ENCODE peak calls at places on chromosome 18, in ten cellular contexts. One of them, this sample, is unnamed.
A peak's percentile ranks its signal among the peaks of the same experiment; 100 is the strongest.

GRCh38 chr18:76791642-76792041 is 30.7 kb upstream of the ZNF236 start:
- DNase-seq in fibroblast of the conjunctiva: no peak
- DNase-seq in RCC 7860: no peak
- DNase-seq in activated gamma-delta T cell treated with anti-CD3 and anti-CD28 coated beads, Interleukin-2, amount 50 U/mL, for 16 hours: no peak
- DNase-seq in HTR-8/SVneo: no peak
- DNase-seq in GM12892: no peak
- DNase-seq in BJ: no peak
- DNase-seq in T follicular helper cell: no peak
- DNase-seq in AG08396: no peak
- DNase-seq in stimulated activated CD4-positive, alpha-beta T cell treated with anti-CD3 and anti-CD28 coated beads, Interleukin-4, amount 100 ng/mL, for 4 hours: no peak
- DNase-seq in this sample: no peak

GRCh38 chr18:10563886-10564285 is 38.1 kb downstream of the NAPG start:
- DNase-seq in activated gamma-delta T cell treated with anti-CD3 and anti-CD28 coated beads, Interleukin-2, amount 50 U/mL, for 16 hours: no peak
- DNase-seq in stimulated activated CD4-positive, alpha-beta T cell treated with anti-CD3 and anti-CD28 coated beads, Interleukin-4, amount 100 ng/mL, for 4 hours: no peak
- DNase-seq in RCC 7860: no peak
- DNase-seq in GM12892: no peak
- DNase-seq in AG08396: no peak
- DNase-seq in fibroblast of the conjunctiva: no peak
- DNase-seq in T follicular helper cell: no peak
- DNase-seq in BJ: no peak
- DNase-seq in HTR-8/SVneo: no peak
- DNase-seq in this sample: peak; percentile 91

GRCh38 chr18:27605107-27605834 is 420.2 kb upstream of the CHST9 start:
- DNase-seq in GM12892: peak; percentile 1
- DNase-seq in RCC 7860: peak; percentile 42
- DNase-seq in BJ: peak; percentile 4
- DNase-seq in AG08396: peak; percentile 56
- DNase-seq in activated gamma-delta T cell treated with anti-CD3 and anti-CD28 coated beads, Interleukin-2, amount 50 U/mL, for 16 hours: no peak
- DNase-seq in stimulated activated CD4-positive, alpha-beta T cell treated with anti-CD3 and anti-CD28 coated beads, Interleukin-4, amount 100 ng/mL, for 4 hours: no peak
- DNase-seq in HTR-8/SVneo: peak; percentile 34
- DNase-seq in fibroblast of the conjunctiva: peak; percentile 56
- DNase-seq in T follicular helper cell: no peak
- DNase-seq in this sample: peak; percentile 92

GRCh38 chr18:62403125-62403524 is 78.0 kb downstream of the TNFRSF11A start:
- DNase-seq in AG08396: no peak
- DNase-seq in stimulated activated CD4-positive, alpha-beta T cell treated with anti-CD3 and anti-CD28 coated beads, Interleukin-4, amount 100 ng/mL, for 4 hours: no peak
- DNase-seq in T follicular helper cell: no peak
- DNase-seq in activated gamma-delta T cell treated with anti-CD3 and anti-CD28 coated beads, Interleukin-2, amount 50 U/mL, for 16 hours: no peak
- DNase-seq in RCC 7860: no peak
- DNase-seq in fibroblast of the conjunctiva: no peak
- DNase-seq in GM12892: no peak
- DNase-seq in BJ: no peak
- DNase-seq in HTR-8/SVneo: no peak
- DNase-seq in this sample: no peak

GRCh38 chr18:9628984-9629383 is 14.6 kb upstream of the PPP4R1 start:
- DNase-seq in AG08396: no peak
- DNase-seq in fibroblast of the conjunctiva: no peak
- DNase-seq in RCC 7860: no peak
- DNase-seq in stimulated activated CD4-positive, alpha-beta T cell treated with anti-CD3 and anti-CD28 coated beads, Interleukin-4, amount 100 ng/mL, for 4 hours: no peak
- DNase-seq in activated gamma-delta T cell treated with anti-CD3 and anti-CD28 coated beads, Interleukin-2, amount 50 U/mL, for 16 hours: no peak
- DNase-seq in T follicular helper cell: no peak
- DNase-seq in GM12892: no peak
- DNase-seq in BJ: no peak
- DNase-seq in HTR-8/SVneo: no peak
- DNase-seq in this sample: no peak

GRCh38 chr18:5107990-5108389 is 89.1 kb downstream of the AKAIN1 start:
- DNase-seq in activated gamma-delta T cell treated with anti-CD3 and anti-CD28 coated beads, Interleukin-2, amount 50 U/mL, for 16 hours: no peak
- DNase-seq in stimulated activated CD4-positive, alpha-beta T cell treated with anti-CD3 and anti-CD28 coated beads, Interleukin-4, amount 100 ng/mL, for 4 hours: no peak
- DNase-seq in BJ: no peak
- DNase-seq in T follicular helper cell: no peak
- DNase-seq in HTR-8/SVneo: no peak
- DNase-seq in GM12892: no peak
- DNase-seq in RCC 7860: no peak
- DNase-seq in fibroblast of the conjunctiva: no peak
- DNase-seq in AG08396: no peak
- DNase-seq in this sample: peak; percentile 41

GRCh38 chr18:77147418-77147852 is 14.9 kb upstream of the MBP start:
- DNase-seq in RCC 7860: no peak
- DNase-seq in HTR-8/SVneo: no peak
- DNase-seq in fibroblast of the conjunctiva: no peak
- DNase-seq in activated gamma-delta T cell treated with anti-CD3 and anti-CD28 coated beads, Interleukin-2, amount 50 U/mL, for 16 hours: peak; percentile 24
- DNase-seq in BJ: no peak
- DNase-seq in AG08396: no peak
- DNase-seq in GM12892: no peak
- DNase-seq in T follicular helper cell: no peak
- DNase-seq in stimulated activated CD4-positive, alpha-beta T cell treated with anti-CD3 and anti-CD28 coated beads, Interleukin-4, amount 100 ng/mL, for 4 hours: peak; percentile 45
- DNase-seq in this sample: no peak

GRCh38 chr18:64134044-64134757 is 14.7 kb downstream of the LINC00305 start:
- DNase-seq in T follicular helper cell: no peak
- DNase-seq in activated gamma-delta T cell treated with anti-CD3 and anti-CD28 coated beads, Interleukin-2, amount 50 U/mL, for 16 hours: no peak
- DNase-seq in HTR-8/SVneo: peak; percentile 2
- DNase-seq in AG08396: no peak
- DNase-seq in BJ: no peak
- DNase-seq in RCC 7860: no peak
- DNase-seq in GM12892: no peak
- DNase-seq in fibroblast of the conjunctiva: no peak
- DNase-seq in stimulated activated CD4-positive, alpha-beta T cell treated with anti-CD3 and anti-CD28 coated beads, Interleukin-4, amount 100 ng/mL, for 4 hours: no peak
- DNase-seq in this sample: peak; percentile 84

GRCh38 chr18:65235966-65236634 is 514.7 kb upstream of the CDH7 start:
- DNase-seq in activated gamma-delta T cell treated with anti-CD3 and anti-CD28 coated beads, Interleukin-2, amount 50 U/mL, for 16 hours: no peak
- DNase-seq in stimulated activated CD4-positive, alpha-beta T cell treated with anti-CD3 and anti-CD28 coated beads, Interleukin-4, amount 100 ng/mL, for 4 hours: no peak
- DNase-seq in fibroblast of the conjunctiva: no peak
- DNase-seq in HTR-8/SVneo: no peak
- DNase-seq in RCC 7860: no peak
- DNase-seq in BJ: no peak
- DNase-seq in GM12892: no peak
- DNase-seq in T follicular helper cell: no peak
- DNase-seq in AG08396: no peak
- DNase-seq in this sample: peak; percentile 28

GRCh38 chr18:10841203-10841602 is 308.2 kb downstream of the PIEZO2 start:
- DNase-seq in RCC 7860: no peak
- DNase-seq in GM12892: no peak
- DNase-seq in HTR-8/SVneo: no peak
- DNase-seq in BJ: no peak
- DNase-seq in T follicular helper cell: no peak
- DNase-seq in fibroblast of the conjunctiva: peak; percentile 8
- DNase-seq in AG08396: no peak
- DNase-seq in activated gamma-delta T cell treated with anti-CD3 and anti-CD28 coated beads, Interleukin-2, amount 50 U/mL, for 16 hours: no peak
- DNase-seq in stimulated activated CD4-positive, alpha-beta T cell treated with anti-CD3 and anti-CD28 coated beads, Interleukin-4, amount 100 ng/mL, for 4 hours: no peak
- DNase-seq in this sample: no peak

GRCh38 chr18:70385474-70385873 is 96.6 kb downstream of the SOCS6 start:
- DNase-seq in stimulated activated CD4-positive, alpha-beta T cell treated with anti-CD3 and anti-CD28 coated beads, Interleukin-4, amount 100 ng/mL, for 4 hours: no peak
- DNase-seq in activated gamma-delta T cell treated with anti-CD3 and anti-CD28 coated beads, Interleukin-2, amount 50 U/mL, for 16 hours: no peak
- DNase-seq in BJ: no peak
- DNase-seq in fibroblast of the conjunctiva: no peak
- DNase-seq in AG08396: no peak
- DNase-seq in GM12892: no peak
- DNase-seq in HTR-8/SVneo: no peak
- DNase-seq in T follicular helper cell: no peak
- DNase-seq in RCC 7860: no peak
- DNase-seq in this sample: no peak

GRCh38 chr18:2515908-2516625 is 55.2 kb downstream of the METTL4 start:
- DNase-seq in AG08396: peak; percentile 49
- DNase-seq in T follicular helper cell: no peak
- DNase-seq in HTR-8/SVneo: peak; percentile 67
- DNase-seq in activated gamma-delta T cell treated with anti-CD3 and anti-CD28 coated beads, Interleukin-2, amount 50 U/mL, for 16 hours: no peak
- DNase-seq in stimulated activated CD4-positive, alpha-beta T cell treated with anti-CD3 and anti-CD28 coated beads, Interleukin-4, amount 100 ng/mL, for 4 hours: peak; percentile 1
- DNase-seq in GM12892: no peak
- DNase-seq in fibroblast of the conjunctiva: peak; percentile 73
- DNase-seq in BJ: peak; percentile 89
- DNase-seq in RCC 7860: peak; percentile 83
- DNase-seq in this sample: peak; percentile 67

GRCh38 chr18:58631301-58631700 is 2.4 kb upstream of the ALPK2 start:
- DNase-seq in HTR-8/SVneo: no peak
- DNase-seq in BJ: no peak
- DNase-seq in T follicular helper cell: no peak
- DNase-seq in AG08396: no peak
- DNase-seq in fibroblast of the conjunctiva: no peak
- DNase-seq in activated gamma-delta T cell treated with anti-CD3 and anti-CD28 coated beads, Interleukin-2, amount 50 U/mL, for 16 hours: no peak
- DNase-seq in GM12892: no peak
- DNase-seq in RCC 7860: no peak
- DNase-seq in stimulated activated CD4-positive, alpha-beta T cell treated with anti-CD3 and anti-CD28 coated beads, Interleukin-4, amount 100 ng/mL, for 4 hours: no peak
- DNase-seq in this sample: no peak

GRCh38 chr18:80009661-80010550 is 21.5 kb upstream of the TXNL4A start:
- DNase-seq in activated gamma-delta T cell treated with anti-CD3 and anti-CD28 coated beads, Interleukin-2, amount 50 U/mL, for 16 hours: no peak
- DNase-seq in GM12892: no peak
- DNase-seq in T follicular helper cell: no peak
- DNase-seq in HTR-8/SVneo: peak; percentile 57
- DNase-seq in stimulated activated CD4-positive, alpha-beta T cell treated with anti-CD3 and anti-CD28 coated beads, Interleukin-4, amount 100 ng/mL, for 4 hours: no peak
- DNase-seq in BJ: peak; percentile 87
- DNase-seq in fibroblast of the conjunctiva: peak; percentile 94
- DNase-seq in AG08396: peak; percentile 93
- DNase-seq in RCC 7860: peak; percentile 90
- DNase-seq in this sample: peak; percentile 97

GRCh38 chr18:48835745-48836191 is 115.0 kb downstream of the SMAD7 start:
- DNase-seq in BJ: no peak
- DNase-seq in HTR-8/SVneo: no peak
- DNase-seq in activated gamma-delta T cell treated with anti-CD3 and anti-CD28 coated beads, Interleukin-2, amount 50 U/mL, for 16 hours: no peak
- DNase-seq in RCC 7860: no peak
- DNase-seq in stimulated activated CD4-positive, alpha-beta T cell treated with anti-CD3 and anti-CD28 coated beads, Interleukin-4, amount 100 ng/mL, for 4 hours: no peak
- DNase-seq in fibroblast of the conjunctiva: no peak
- DNase-seq in GM12892: no peak
- DNase-seq in T follicular helper cell: no peak
- DNase-seq in AG08396: no peak
- DNase-seq in this sample: no peak

GRCh38 chr18:36461551-36461987 is 164.1 kb downstream of the FHOD3 start:
- DNase-seq in RCC 7860: peak; percentile 23
- DNase-seq in T follicular helper cell: no peak
- DNase-seq in fibroblast of the conjunctiva: no peak
- DNase-seq in AG08396: no peak
- DNase-seq in GM12892: no peak
- DNase-seq in activated gamma-delta T cell treated with anti-CD3 and anti-CD28 coated beads, Interleukin-2, amount 50 U/mL, for 16 hours: no peak
- DNase-seq in stimulated activated CD4-positive, alpha-beta T cell treated with anti-CD3 and anti-CD28 coated beads, Interleukin-4, amount 100 ng/mL, for 4 hours: no peak
- DNase-seq in BJ: no peak
- DNase-seq in HTR-8/SVneo: no peak
- DNase-seq in this sample: peak; percentile 91

GRCh38 chr18:58046087-58046793 is 2.2 kb downstream of the NEDD4L start:
- DNase-seq in AG08396: no peak
- DNase-seq in T follicular helper cell: no peak
- DNase-seq in HTR-8/SVneo: no peak
- DNase-seq in GM12892: no peak
- DNase-seq in stimulated activated CD4-positive, alpha-beta T cell treated with anti-CD3 and anti-CD28 coated beads, Interleukin-4, amount 100 ng/mL, for 4 hours: no peak
- DNase-seq in fibroblast of the conjunctiva: no peak
- DNase-seq in RCC 7860: no peak
- DNase-seq in activated gamma-delta T cell treated with anti-CD3 and anti-CD28 coated beads, Interleukin-2, amount 50 U/mL, for 16 hours: no peak
- DNase-seq in BJ: no peak
- DNase-seq in this sample: peak; percentile 35

GRCh38 chr18:50853863-50854271 is 25.1 kb upstream of the ME2 start:
- DNase-seq in HTR-8/SVneo: no peak
- DNase-seq in AG08396: no peak
- DNase-seq in activated gamma-delta T cell treated with anti-CD3 and anti-CD28 coated beads, Interleukin-2, amount 50 U/mL, for 16 hours: no peak
- DNase-seq in GM12892: no peak
- DNase-seq in RCC 7860: peak; percentile 93
- DNase-seq in fibroblast of the conjunctiva: no peak
- DNase-seq in T follicular helper cell: no peak
- DNase-seq in BJ: no peak
- DNase-seq in stimulated activated CD4-positive, alpha-beta T cell treated with anti-CD3 and anti-CD28 coated beads, Interleukin-4, amount 100 ng/mL, for 4 hours: no peak
- DNase-seq in this sample: peak; percentile 70

GRCh38 chr18:12333650-12334279 is 25.7 kb downstream of the TUBB6 start:
- DNase-seq in T follicular helper cell: no peak
- DNase-seq in BJ: no peak
- DNase-seq in AG08396: no peak
- DNase-seq in HTR-8/SVneo: no peak
- DNase-seq in fibroblast of the conjunctiva: no peak
- DNase-seq in stimulated activated CD4-positive, alpha-beta T cell treated with anti-CD3 and anti-CD28 coated beads, Interleukin-4, amount 100 ng/mL, for 4 hours: no peak
- DNase-seq in GM12892: no peak
- DNase-seq in activated gamma-delta T cell treated with anti-CD3 and anti-CD28 coated beads, Interleukin-2, amount 50 U/mL, for 16 hours: no peak
- DNase-seq in RCC 7860: no peak
- DNase-seq in this sample: no peak

GRCh38 chr18:45997689-45998088 is 30.6 kb upstream of the EPG5 start:
- DNase-seq in AG08396: no peak
- DNase-seq in stimulated activated CD4-positive, alpha-beta T cell treated with anti-CD3 and anti-CD28 coated beads, Interleukin-4, amount 100 ng/mL, for 4 hours: peak; percentile 4
- DNase-seq in GM12892: peak; percentile 15
- DNase-seq in HTR-8/SVneo: no peak
- DNase-seq in fibroblast of the conjunctiva: no peak
- DNase-seq in activated gamma-delta T cell treated with anti-CD3 and anti-CD28 coated beads, Interleukin-2, amount 50 U/mL, for 16 hours: no peak
- DNase-seq in BJ: no peak
- DNase-seq in T follicular helper cell: no peak
- DNase-seq in RCC 7860: no peak
- DNase-seq in this sample: no peak

GRCh38 chr18:60082790-60083189 is 183.0 kb downstream of the PMAIP1 start:
- DNase-seq in fibroblast of the conjunctiva: no peak
- DNase-seq in activated gamma-delta T cell treated with anti-CD3 and anti-CD28 coated beads, Interleukin-2, amount 50 U/mL, for 16 hours: no peak
- DNase-seq in stimulated activated CD4-positive, alpha-beta T cell treated with anti-CD3 and anti-CD28 coated beads, Interleukin-4, amount 100 ng/mL, for 4 hours: no peak
- DNase-seq in HTR-8/SVneo: no peak
- DNase-seq in RCC 7860: peak; percentile 31
- DNase-seq in BJ: no peak
- DNase-seq in T follicular helper cell: no peak
- DNase-seq in AG08396: no peak
- DNase-seq in GM12892: no peak
- DNase-seq in this sample: peak; percentile 58

GRCh38 chr18:64027931-64028695 is 58.2 kb downstream of the SERPINB8 start:
- DNase-seq in activated gamma-delta T cell treated with anti-CD3 and anti-CD28 coated beads, Interleukin-2, amount 50 U/mL, for 16 hours: no peak
- DNase-seq in BJ: no peak
- DNase-seq in T follicular helper cell: no peak
- DNase-seq in RCC 7860: no peak
- DNase-seq in AG08396: no peak
- DNase-seq in GM12892: no peak
- DNase-seq in stimulated activated CD4-positive, alpha-beta T cell treated with anti-CD3 and anti-CD28 coated beads, Interleukin-4, amount 100 ng/mL, for 4 hours: no peak
- DNase-seq in HTR-8/SVneo: no peak
- DNase-seq in fibroblast of the conjunctiva: no peak
- DNase-seq in this sample: no peak

GRCh38 chr18:9380571-9381390 is 46.2 kb downstream of the TWSG1 start:
- DNase-seq in AG08396: no peak
- DNase-seq in activated gamma-delta T cell treated with anti-CD3 and anti-CD28 coated beads, Interleukin-2, amount 50 U/mL, for 16 hours: no peak
- DNase-seq in HTR-8/SVneo: no peak
- DNase-seq in fibroblast of the conjunctiva: peak; percentile 13
- DNase-seq in BJ: peak; percentile 50
- DNase-seq in stimulated activated CD4-positive, alpha-beta T cell treated with anti-CD3 and anti-CD28 coated beads, Interleukin-4, amount 100 ng/mL, for 4 hours: no peak
- DNase-seq in T follicular helper cell: no peak
- DNase-seq in RCC 7860: no peak
- DNase-seq in GM12892: no peak
- DNase-seq in this sample: peak; percentile 44

GRCh38 chr18:60060026-60060425 is 160.2 kb downstream of the PMAIP1 start:
- DNase-seq in AG08396: no peak
- DNase-seq in stimulated activated CD4-positive, alpha-beta T cell treated with anti-CD3 and anti-CD28 coated beads, Interleukin-4, amount 100 ng/mL, for 4 hours: no peak
- DNase-seq in T follicular helper cell: no peak
- DNase-seq in BJ: no peak
- DNase-seq in GM12892: no peak
- DNase-seq in RCC 7860: no peak
- DNase-seq in activated gamma-delta T cell treated with anti-CD3 and anti-CD28 coated beads, Interleukin-2, amount 50 U/mL, for 16 hours: no peak
- DNase-seq in HTR-8/SVneo: no peak
- DNase-seq in fibroblast of the conjunctiva: no peak
- DNase-seq in this sample: peak; percentile 24

GRCh38 chr18:52439457-52439856 is 99.5 kb downstream of the DCC start:
- DNase-seq in HTR-8/SVneo: no peak
- DNase-seq in T follicular helper cell: no peak
- DNase-seq in GM12892: no peak
- DNase-seq in AG08396: no peak
- DNase-seq in fibroblast of the conjunctiva: no peak
- DNase-seq in activated gamma-delta T cell treated with anti-CD3 and anti-CD28 coated beads, Interleukin-2, amount 50 U/mL, for 16 hours: no peak
- DNase-seq in BJ: no peak
- DNase-seq in RCC 7860: no peak
- DNase-seq in stimulated activated CD4-positive, alpha-beta T cell treated with anti-CD3 and anti-CD28 coated beads, Interleukin-4, amount 100 ng/mL, for 4 hours: no peak
- DNase-seq in this sample: no peak

GRCh38 chr18:34911081-34911480 is 130.1 kb upstream of the MAPRE2 start:
- DNase-seq in HTR-8/SVneo: no peak
- DNase-seq in GM12892: no peak
- DNase-seq in T follicular helper cell: no peak
- DNase-seq in activated gamma-delta T cell treated with anti-CD3 and anti-CD28 coated beads, Interleukin-2, amount 50 U/mL, for 16 hours: no peak
- DNase-seq in stimulated activated CD4-positive, alpha-beta T cell treated with anti-CD3 and anti-CD28 coated beads, Interleukin-4, amount 100 ng/mL, for 4 hours: no peak
- DNase-seq in RCC 7860: no peak
- DNase-seq in fibroblast of the conjunctiva: no peak
- DNase-seq in BJ: no peak
- DNase-seq in AG08396: no peak
- DNase-seq in this sample: no peak

GRCh38 chr18:48949606-48950535 is 894 bp downstream of the SMAD7 start:
- DNase-seq in fibroblast of the conjunctiva: no peak
- DNase-seq in HTR-8/SVneo: no peak
- DNase-seq in stimulated activated CD4-positive, alpha-beta T cell treated with anti-CD3 and anti-CD28 coated beads, Interleukin-4, amount 100 ng/mL, for 4 hours: no peak
- DNase-seq in activated gamma-delta T cell treated with anti-CD3 and anti-CD28 coated beads, Interleukin-2, amount 50 U/mL, for 16 hours: no peak
- DNase-seq in AG08396: no peak
- DNase-seq in RCC 7860: peak; percentile 49
- DNase-seq in BJ: no peak
- DNase-seq in GM12892: no peak
- DNase-seq in T follicular helper cell: no peak
- DNase-seq in this sample: peak; percentile 73

GRCh38 chr18:69992776-69993175 is 45.1 kb upstream of the CD226 start:
- DNase-seq in RCC 7860: peak; percentile 62
- DNase-seq in fibroblast of the conjunctiva: no peak
- DNase-seq in BJ: no peak
- DNase-seq in stimulated activated CD4-positive, alpha-beta T cell treated with anti-CD3 and anti-CD28 coated beads, Interleukin-4, amount 100 ng/mL, for 4 hours: no peak
- DNase-seq in AG08396: no peak
- DNase-seq in HTR-8/SVneo: no peak
- DNase-seq in T follicular helper cell: no peak
- DNase-seq in activated gamma-delta T cell treated with anti-CD3 and anti-CD28 coated beads, Interleukin-2, amount 50 U/mL, for 16 hours: no peak
- DNase-seq in GM12892: no peak
- DNase-seq in this sample: no peak